ENCODE peak calls at places on chromosome 11, in ten cellular contexts. C is neural progenitor cell; N is osteocyte; Q is H9; X is nucleus accumbens; G is activated CD4-positive, alpha-beta T cell treated with anti-CD3 and anti-CD28 coated beads, Interleukin-2, amount 50 U/mL, for 1 hour; S is smooth muscle cell of the brain vasculature; A is fibroblast of mammary gland; F is amniotic stem cell; T is WERI-Rb-1. O is an unnamed sample.
A peak's percentile ranks its signal among the peaks of the same experiment; 100 is the strongest.

GRCh38 chr11:64661146-64661545 is 61.9 kb downstream of the NRXN2 start:
- DNase-seq in C (no peak), N (peak; percentile 89), Q (no peak), X (no peak), G (no peak), S (no peak), A (peak; percentile 72), F (no peak), T (no peak), O (peak; percentile 44)

GRCh38 chr11:78784321-78785061 is 209.8 kb upstream of the NARS2 start:
- DNase-seq in C (no peak), N (no peak), Q (no peak), X (no peak), G (no peak), S (no peak), A (peak; percentile 82), F (peak; percentile 28), T (no peak), O (peak; percentile 37)

GRCh38 chr11:68311155-68312116 is 955 bp upstream of the LRP5 start:
- DNase-seq in C (no peak), N (no peak), Q (peak; percentile 40), X (no peak), G (no peak), S (no peak), A (no peak), F (no peak), T (no peak), O (peak; percentile 61)

GRCh38 chr11:47264119-47264915 is 5.6 kb upstream of the MADD start:
- DNase-seq in C (no peak), N (no peak), Q (no peak), X (no peak), G (no peak), S (no peak), A (no peak), F (no peak), T (no peak), O (no peak)

GRCh38 chr11:67820079-67820478 is 145.7 kb upstream of the ALDH3B2 start:
- DNase-seq in C (no peak), N (no peak), Q (no peak), X (no peak), G (no peak), S (no peak), A (no peak), F (no peak), T (no peak), O (no peak)

GRCh38 chr11:124724854-124725718 is 14.7 kb upstream of the NRGN start:
- DNase-seq in C (no peak), N (no peak), Q (peak; percentile 33), X (no peak), G (no peak), S (no peak), A (no peak), F (no peak), T (no peak), O (no peak)

GRCh38 chr11:124793466-124794278 is 6.5 kb downstream of the MSANTD2 start:
- DNase-seq in C (peak; percentile 74), N (no peak), Q (no peak), X (no peak), G (no peak), S (no peak), A (peak; percentile 62), F (no peak), T (peak; percentile 20), O (no peak)

GRCh38 chr11:119752324-119752723 is 23.3 kb upstream of the NECTIN1 start:
- DNase-seq in C (no peak), N (no peak), Q (no peak), X (no peak), G (no peak), S (no peak), A (no peak), F (no peak), T (no peak), O (no peak)

GRCh38 chr11:128422576-128423370 is 164.6 kb downstream of the ETS1 start:
- DNase-seq in C (peak; percentile 13), N (no peak), Q (no peak), X (no peak), G (peak; percentile 88), S (no peak), A (no peak), F (no peak), T (peak; percentile 21), O (peak; percentile 61)

GRCh38 chr11:109208116-109208515 is 213.9 kb upstream of the C11orf87 start:
- DNase-seq in C (no peak), N (no peak), Q (no peak), X (no peak), G (no peak), S (no peak), A (no peak), F (no peak), T (no peak), O (no peak)

GRCh38 chr11:86676010-86676409 is 3.6 kb upstream of the ME3 start:
- DNase-seq in C (no peak), N (no peak), Q (no peak), X (no peak), G (no peak), S (no peak), A (no peak), F (no peak), T (no peak), O (no peak)

GRCh38 chr11:72297828-72298227 is 53.9 kb upstream of the PHOX2A start:
- DNase-seq in C (no peak), N (peak; percentile 80), Q (no peak), X (no peak), G (no peak), S (no peak), A (no peak), F (no peak), T (no peak), O (no peak)

GRCh38 chr11:12182650-12183511 is 72.5 kb downstream of the MICAL2 start:
- DNase-seq in C (no peak), N (no peak), Q (no peak), X (no peak), G (no peak), S (no peak), A (peak; percentile 99), F (peak; percentile 60), T (no peak), O (peak; percentile 72)

GRCh38 chr11:103803062-103803461 is 233.4 kb upstream of the DDI1 start:
- DNase-seq in C (no peak), N (no peak), Q (no peak), X (no peak), G (no peak), S (no peak), A (peak; percentile 81), F (no peak), T (no peak), O (peak; percentile 50)